ENCODE peak calls at places on chromosomes 4 and X, in nine cellular contexts. One of them, this sample, is unnamed.

GRCh38 chr4:12126476-12126875 is 697.8 kb upstream of the HS3ST1 start:
- DNase-seq in heart right ventricle: no peak
- DNase-seq in right atrium auricular region: no peak
- DNase-seq in K562: no peak
- DNase-seq in prostate gland: no peak
- DNase-seq in naive thymus-derived CD4-positive, alpha-beta T cell: no peak
- DNase-seq in neural progenitor cell: no peak
- DNase-seq in transverse colon: no peak
- DNase-seq in psoas muscle: no peak
- DNase-seq in this sample: no peak

GRCh38 chrX:106302304-106302703 is 134.2 kb downstream of the PWWP3B start:
- DNase-seq in naive thymus-derived CD4-positive, alpha-beta T cell: no peak
- DNase-seq in right atrium auricular region: no peak
- DNase-seq in psoas muscle: no peak
- DNase-seq in transverse colon: no peak
- DNase-seq in K562: no peak
- DNase-seq in heart right ventricle: no peak
- DNase-seq in prostate gland: no peak
- DNase-seq in neural progenitor cell: no peak
- DNase-seq in this sample: no peak

GRCh38 chrX:108735087-108735679 is 1.2 kb downstream of the IRS4 start:
- DNase-seq in K562: no peak
- DNase-seq in right atrium auricular region: no peak
- DNase-seq in psoas muscle: no peak
- DNase-seq in prostate gland: peak; percentile 7
- DNase-seq in neural progenitor cell: peak; percentile 60
- DNase-seq in naive thymus-derived CD4-positive, alpha-beta T cell: no peak
- DNase-seq in transverse colon: no peak
- DNase-seq in heart right ventricle: no peak
- DNase-seq in this sample: no peak

GRCh38 chr4:64341711-64342110 is 67.5 kb downstream of the TECRL start:
- DNase-seq in K562: no peak
- DNase-seq in psoas muscle: peak; percentile 28
- DNase-seq in right atrium auricular region: peak; percentile 62
- DNase-seq in naive thymus-derived CD4-positive, alpha-beta T cell: no peak
- DNase-seq in transverse colon: no peak
- DNase-seq in heart right ventricle: peak; percentile 80
- DNase-seq in prostate gland: no peak
- DNase-seq in neural progenitor cell: no peak
- DNase-seq in this sample: no peak

GRCh38 chrX:16114640-16115039 is 8.7 kb upstream of the GRPR start:
- DNase-seq in heart right ventricle: no peak
- DNase-seq in prostate gland: no peak
- DNase-seq in neural progenitor cell: no peak
- DNase-seq in naive thymus-derived CD4-positive, alpha-beta T cell: no peak
- DNase-seq in K562: no peak
- DNase-seq in transverse colon: no peak
- DNase-seq in right atrium auricular region: no peak
- DNase-seq in psoas muscle: no peak
- DNase-seq in this sample: no peak

GRCh38 chrX:76202471-76202870 is 29.6 kb downstream of the PBDC1 start:
- DNase-seq in K562: no peak
- DNase-seq in heart right ventricle: no peak
- DNase-seq in prostate gland: no peak
- DNase-seq in right atrium auricular region: no peak
- DNase-seq in naive thymus-derived CD4-positive, alpha-beta T cell: no peak
- DNase-seq in psoas muscle: no peak
- DNase-seq in transverse colon: no peak
- DNase-seq in neural progenitor cell: no peak
- DNase-seq in this sample: no peak

GRCh38 chrX:68183612-68184214 is 249.6 kb downstream of the OPHN1 start:
- DNase-seq in naive thymus-derived CD4-positive, alpha-beta T cell: no peak
- DNase-seq in prostate gland: no peak
- DNase-seq in transverse colon: no peak
- DNase-seq in psoas muscle: no peak
- DNase-seq in neural progenitor cell: peak; percentile 30
- DNase-seq in right atrium auricular region: no peak
- DNase-seq in heart right ventricle: no peak
- DNase-seq in K562: peak; percentile 14
- DNase-seq in this sample: no peak

GRCh38 chr4:112894480-112894879 is 155.0 kb upstream of the ANK2 start:
- DNase-seq in transverse colon: no peak
- DNase-seq in psoas muscle: no peak
- DNase-seq in naive thymus-derived CD4-positive, alpha-beta T cell: no peak
- DNase-seq in right atrium auricular region: no peak
- DNase-seq in K562: no peak
- DNase-seq in heart right ventricle: no peak
- DNase-seq in prostate gland: no peak
- DNase-seq in neural progenitor cell: no peak
- DNase-seq in this sample: no peak

GRCh38 chrX:13669246-13669689 is 16.3 kb downstream of the TCEANC start:
- DNase-seq in heart right ventricle: peak; percentile 59
- DNase-seq in neural progenitor cell: no peak
- DNase-seq in transverse colon: peak; percentile 82
- DNase-seq in naive thymus-derived CD4-positive, alpha-beta T cell: no peak
- DNase-seq in psoas muscle: peak; percentile 19
- DNase-seq in K562: peak; percentile 47
- DNase-seq in prostate gland: peak; percentile 80
- DNase-seq in right atrium auricular region: peak; percentile 66
- DNase-seq in this sample: peak; percentile 70

GRCh38 chr4:154566639-154567204 is 3.9 kb downstream of the FGB start:
- DNase-seq in K562: no peak
- DNase-seq in heart right ventricle: no peak
- DNase-seq in transverse colon: no peak
- DNase-seq in prostate gland: no peak
- DNase-seq in neural progenitor cell: no peak
- DNase-seq in right atrium auricular region: no peak
- DNase-seq in naive thymus-derived CD4-positive, alpha-beta T cell: no peak
- DNase-seq in psoas muscle: no peak
- DNase-seq in this sample: no peak

GRCh38 chr4:119212251-119212963 is at the start of gene USP53:
- DNase-seq in neural progenitor cell: peak; percentile 98
- DNase-seq in K562: peak; percentile 97
- DNase-seq in transverse colon: peak; percentile 99
- DNase-seq in psoas muscle: peak; percentile 96
- DNase-seq in right atrium auricular region: peak; percentile 99
- DNase-seq in naive thymus-derived CD4-positive, alpha-beta T cell: peak; percentile 95
- DNase-seq in prostate gland: peak; percentile 99
- DNase-seq in heart right ventricle: peak; percentile 96
- DNase-seq in this sample: peak; percentile 99

GRCh38 chr4:117700111-117700892 is 334.0 kb upstream of the NDST3 start:
- DNase-seq in transverse colon: no peak
- DNase-seq in right atrium auricular region: no peak
- DNase-seq in heart right ventricle: no peak
- DNase-seq in neural progenitor cell: no peak
- DNase-seq in naive thymus-derived CD4-positive, alpha-beta T cell: no peak
- DNase-seq in K562: no peak
- DNase-seq in psoas muscle: no peak
- DNase-seq in prostate gland: no peak
- DNase-seq in this sample: no peak

GRCh38 chr4:149553959-149554520 is 261.6 kb downstream of the IQCM start:
- DNase-seq in heart right ventricle: no peak
- DNase-seq in K562: no peak
- DNase-seq in transverse colon: no peak
- DNase-seq in psoas muscle: no peak
- DNase-seq in prostate gland: no peak
- DNase-seq in neural progenitor cell: no peak
- DNase-seq in right atrium auricular region: no peak
- DNase-seq in naive thymus-derived CD4-positive, alpha-beta T cell: no peak
- DNase-seq in this sample: no peak

GRCh38 chr4:128481752-128482480 is 194.3 kb upstream of the PGRMC2 start:
- DNase-seq in prostate gland: no peak
- DNase-seq in psoas muscle: no peak
- DNase-seq in neural progenitor cell: no peak
- DNase-seq in K562: no peak
- DNase-seq in right atrium auricular region: no peak
- DNase-seq in naive thymus-derived CD4-positive, alpha-beta T cell: no peak
- DNase-seq in heart right ventricle: no peak
- DNase-seq in transverse colon: no peak
- DNase-seq in this sample: no peak

GRCh38 chr4:73947239-73947985 is 34.4 kb downstream of the PF4 start:
- DNase-seq in right atrium auricular region: no peak
- DNase-seq in prostate gland: no peak
- DNase-seq in naive thymus-derived CD4-positive, alpha-beta T cell: no peak
- DNase-seq in transverse colon: no peak
- DNase-seq in psoas muscle: no peak
- DNase-seq in neural progenitor cell: no peak
- DNase-seq in K562: no peak
- DNase-seq in heart right ventricle: no peak
- DNase-seq in this sample: no peak
- H3K27me3 ChIP-seq in right atrium auricular region: peaks cover 11% of the 10 kb centered on the region
- H3K27me3 ChIP-seq in prostate gland: peaks cover 3% of the 10 kb centered on the region
- H3K27me3 ChIP-seq in naive thymus-derived CD4-positive, alpha-beta T cell: no peaks in the 10 kb centered on the region
- H3K27me3 ChIP-seq in transverse colon: peaks cover 28% of the 10 kb centered on the region
- H3K27me3 ChIP-seq in psoas muscle: no peaks in the 10 kb centered on the region
- H3K27me3 ChIP-seq in neural progenitor cell: peaks cover 60% of the 10 kb centered on the region
- H3K27me3 ChIP-seq in K562: no peaks in the 10 kb centered on the region
- H3K27me3 ChIP-seq in heart right ventricle: peaks cover 44% of the 10 kb centered on the region
- H3K27me3 ChIP-seq in this sample: peaks cover 12% of the 10 kb centered on the region

GRCh38 chr4:153418581-153418980 is 47.6 kb upstream of the TMEM131L start:
- DNase-seq in naive thymus-derived CD4-positive, alpha-beta T cell: no peak
- DNase-seq in psoas muscle: no peak
- DNase-seq in heart right ventricle: no peak
- DNase-seq in prostate gland: no peak
- DNase-seq in right atrium auricular region: no peak
- DNase-seq in K562: no peak
- DNase-seq in neural progenitor cell: no peak
- DNase-seq in transverse colon: no peak
- DNase-seq in this sample: no peak

GRCh38 chr4:153419673-153420278 is 46.4 kb upstream of the TMEM131L start:
- DNase-seq in naive thymus-derived CD4-positive, alpha-beta T cell: no peak
- DNase-seq in K562: no peak
- DNase-seq in psoas muscle: no peak
- DNase-seq in right atrium auricular region: no peak
- DNase-seq in transverse colon: no peak
- DNase-seq in prostate gland: no peak
- DNase-seq in neural progenitor cell: no peak
- DNase-seq in heart right ventricle: no peak
- DNase-seq in this sample: no peak

GRCh38 chr4:153420361-153420760 is 45.8 kb upstream of the TMEM131L start:
- DNase-seq in naive thymus-derived CD4-positive, alpha-beta T cell: no peak
- DNase-seq in right atrium auricular region: no peak
- DNase-seq in neural progenitor cell: no peak
- DNase-seq in heart right ventricle: no peak
- DNase-seq in transverse colon: no peak
- DNase-seq in prostate gland: no peak
- DNase-seq in K562: no peak
- DNase-seq in psoas muscle: no peak
- DNase-seq in this sample: no peak

GRCh38 chr4:153418114-153418513 is 48.0 kb upstream of the TMEM131L start:
- DNase-seq in transverse colon: no peak
- DNase-seq in K562: no peak
- DNase-seq in naive thymus-derived CD4-positive, alpha-beta T cell: no peak
- DNase-seq in right atrium auricular region: no peak
- DNase-seq in neural progenitor cell: no peak
- DNase-seq in psoas muscle: no peak
- DNase-seq in prostate gland: no peak
- DNase-seq in heart right ventricle: no peak
- DNase-seq in this sample: no peak

DNA sequence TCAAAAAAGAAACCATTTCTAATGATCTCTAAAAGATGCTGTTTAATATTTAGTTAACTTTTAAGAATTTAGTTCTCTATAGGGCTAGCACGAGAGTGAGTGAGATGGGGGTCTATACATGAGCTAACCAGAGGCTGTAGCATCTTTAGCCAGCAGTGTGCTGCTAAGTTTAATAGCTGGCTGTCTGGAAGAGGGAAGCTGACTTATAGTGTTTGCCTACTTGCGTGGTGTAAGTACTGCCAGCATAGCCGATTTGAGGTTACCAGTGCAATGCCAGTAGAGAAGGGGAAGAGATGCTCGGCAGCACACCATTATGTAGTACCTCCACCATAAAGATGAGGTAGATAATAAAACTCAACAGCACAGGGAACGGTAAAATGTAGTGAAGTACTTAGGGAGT is 47.1 kb upstream of the TMEM131L start:
- DNase-seq in transverse colon: no peak
- DNase-seq in right atrium auricular region: no peak
- DNase-seq in naive thymus-derived CD4-positive, alpha-beta T cell: no peak
- DNase-seq in prostate gland: no peak
- DNase-seq in K562: no peak
- DNase-seq in heart right ventricle: no peak
- DNase-seq in neural progenitor cell: no peak
- DNase-seq in psoas muscle: no peak
- DNase-seq in this sample: no peak
- H3K4me1 ChIP-seq in transverse colon: no peaks in the 10 kb centered on the region
- H3K4me1 ChIP-seq in right atrium auricular region: no peaks in the 10 kb centered on the region
- H3K4me1 ChIP-seq in naive thymus-derived CD4-positive, alpha-beta T cell: no peaks in the 10 kb centered on the region
- H3K4me1 ChIP-seq in prostate gland: no peaks in the 10 kb centered on the region
- H3K4me1 ChIP-seq in K562: no peaks in the 10 kb centered on the region
- H3K4me1 ChIP-seq in heart right ventricle: no peaks in the 10 kb centered on the region
- H3K4me1 ChIP-seq in neural progenitor cell: peaks cover 7% of the 10 kb centered on the region
- H3K4me1 ChIP-seq in psoas muscle: no peaks in the 10 kb centered on the region
- H3K4me1 ChIP-seq in this sample: no peaks in the 10 kb centered on the region

GRCh38 chr4:105989411-105990242 is 94.4 kb downstream of the NPNT start:
- DNase-seq in prostate gland: no peak
- DNase-seq in K562: no peak
- DNase-seq in naive thymus-derived CD4-positive, alpha-beta T cell: no peak
- DNase-seq in heart right ventricle: peak; percentile 8
- DNase-seq in transverse colon: no peak
- DNase-seq in psoas muscle: no peak
- DNase-seq in neural progenitor cell: no peak
- DNase-seq in right atrium auricular region: no peak
- DNase-seq in this sample: no peak

GRCh38 chr4:105992641-105993305 is 97.5 kb downstream of the NPNT start:
- DNase-seq in K562: no peak
- DNase-seq in transverse colon: no peak
- DNase-seq in prostate gland: no peak
- DNase-seq in heart right ventricle: no peak
- DNase-seq in naive thymus-derived CD4-positive, alpha-beta T cell: no peak
- DNase-seq in right atrium auricular region: no peak
- DNase-seq in psoas muscle: no peak
- DNase-seq in neural progenitor cell: no peak
- DNase-seq in this sample: no peak

GRCh38 chr4:105990933-105991332 is 95.7 kb downstream of the NPNT start:
- DNase-seq in prostate gland: peak; percentile 84
- DNase-seq in right atrium auricular region: peak; percentile 60
- DNase-seq in heart right ventricle: peak; percentile 89
- DNase-seq in psoas muscle: peak; percentile 90
- DNase-seq in transverse colon: peak; percentile 41
- DNase-seq in K562: no peak
- DNase-seq in neural progenitor cell: no peak
- DNase-seq in naive thymus-derived CD4-positive, alpha-beta T cell: no peak
- DNase-seq in this sample: peak; percentile 91

GRCh38 chr4:105994061-105994460 is 98.8 kb downstream of the NPNT start:
- DNase-seq in neural progenitor cell: no peak
- DNase-seq in prostate gland: peak; percentile 61
- DNase-seq in right atrium auricular region: no peak
- DNase-seq in heart right ventricle: no peak
- DNase-seq in transverse colon: no peak
- DNase-seq in naive thymus-derived CD4-positive, alpha-beta T cell: no peak
- DNase-seq in psoas muscle: no peak
- DNase-seq in K562: no peak
- DNase-seq in this sample: peak; percentile 73

GRCh38 chr4:105991726-105992125 is 96.5 kb downstream of the NPNT start:
- DNase-seq in psoas muscle: no peak
- DNase-seq in naive thymus-derived CD4-positive, alpha-beta T cell: no peak
- DNase-seq in prostate gland: no peak
- DNase-seq in K562: no peak
- DNase-seq in heart right ventricle: no peak
- DNase-seq in right atrium auricular region: no peak
- DNase-seq in transverse colon: no peak
- DNase-seq in neural progenitor cell: no peak
- DNase-seq in this sample: no peak
- H3K27ac ChIP-seq in psoas muscle: peak overlapping the region; percentile 93
- H3K27ac ChIP-seq in naive thymus-derived CD4-positive, alpha-beta T cell: no peak overlapping the region
- H3K27ac ChIP-seq in prostate gland: peak overlapping the region; percentile 55
- H3K27ac ChIP-seq in K562: no peak overlapping the region
- H3K27ac ChIP-seq in heart right ventricle: peak overlapping the region; percentile 64
- H3K27ac ChIP-seq in right atrium auricular region: no peak overlapping the region
- H3K27ac ChIP-seq in transverse colon: no peak overlapping the region
- H3K27ac ChIP-seq in neural progenitor cell: no peak overlapping the region
- H3K27ac ChIP-seq in this sample: peak overlapping the region; percentile 78

GRCh38 chrX:40169193-40170086 is 71.7 kb upstream of the BCOR start:
- DNase-seq in psoas muscle: peak; percentile 48
- DNase-seq in K562: peak; percentile 62
- DNase-seq in transverse colon: peak; percentile 80
- DNase-seq in heart right ventricle: no peak
- DNase-seq in neural progenitor cell: peak; percentile 82
- DNase-seq in right atrium auricular region: no peak
- DNase-seq in naive thymus-derived CD4-positive, alpha-beta T cell: peak; percentile 65
- DNase-seq in prostate gland: peak; percentile 40
- DNase-seq in this sample: no peak
- H3K27me3 ChIP-seq in psoas muscle: no peaks in the 10 kb centered on the region
- H3K27me3 ChIP-seq in K562: no peaks in the 10 kb centered on the region
- H3K27me3 ChIP-seq in transverse colon: no peaks in the 10 kb centered on the region
- H3K27me3 ChIP-seq in heart right ventricle: no peaks in the 10 kb centered on the region
- H3K27me3 ChIP-seq in neural progenitor cell: peaks cover 82% of the 10 kb centered on the region
- H3K27me3 ChIP-seq in right atrium auricular region: no peaks in the 10 kb centered on the region
- H3K27me3 ChIP-seq in naive thymus-derived CD4-positive, alpha-beta T cell: no peaks in the 10 kb centered on the region
- H3K27me3 ChIP-seq in prostate gland: no peaks in the 10 kb centered on the region
- H3K27me3 ChIP-seq in this sample: no peaks in the 10 kb centered on the region

This sample was measured in breast epithelium.